ENCODE peak calls at places on chromosomes 3 and 15, in four cellular contexts. Q is heart right ventricle; T is NCI-H1105; K is activated CD8-positive, alpha-beta memory T cell treated with anti-CD3 and anti-CD28 coated beads, Interleukin-2, amount 50 U/mL, for 4 hours. M is an unnamed sample.

GRCh38 chr3:13110678-13111116 is 37.5 kb upstream of the IQSEC1 start:
- DNase-seq in T (no peak), K (no peak), Q (no peak), M (peak)

GRCh38 chr3:159803444-159803843 is 185.2 kb upstream of the IL12A start:
- DNase-seq in Q (no peak), K (no peak), T (no peak), M (no peak)

GRCh38 chr3:116863842-116864626 is 154.5 kb downstream of the TUSC7 start:
- DNase-seq in K (no peak), T (peak), Q (no peak), M (no peak)

GRCh38 chr3:2993719-2994118 is 116.5 kb downstream of the IL5RA start:
- DNase-seq in T (no peak), Q (no peak), K (no peak), M (no peak)

GRCh38 chr3:113096158-113096893 is 105.5 kb downstream of the GTPBP8 start:
- DNase-seq in T (no peak), Q (no peak), K (no peak), M (no peak)

GRCh38 chr3:121995190-121996137 is 26.6 kb downstream of the ILDR1 start:
- DNase-seq in T (peak), K (peak), Q (peak), M (peak)

GRCh38 chr15:58252586-58253323 is 114.6 kb downstream of the AQP9 start:
- DNase-seq in K (no peak), T (no peak), Q (no peak), M (no peak)

GRCh38 chr3:53255360-53255774 is 455 bp downstream of the TKT start:
- DNase-seq in Q (peak), T (no peak), K (peak), M (no peak)

GRCh38 chr15:95286911-95287769 is 1043.4 kb upstream of the NR2F2 start:
- DNase-seq in T (no peak), Q (no peak), K (no peak), M (no peak)

GRCh38 chr15:77209221-77209620 is 138.3 kb upstream of the TSPAN3 start:
- DNase-seq in T (no peak), Q (no peak), K (no peak), M (no peak)

GRCh38 chr3:130543322-130543721 is 26.3 kb downstream of the COL6A6 start:
- DNase-seq in T (no peak), Q (no peak), K (no peak), M (no peak)

GRCh38 chr3:153028336-153028735 is 133.7 kb upstream of the RAP2B start:
- DNase-seq in Q (no peak), T (no peak), K (no peak), M (no peak)

GRCh38 chr15:41971893-41972340 is 440 bp downstream of the EHD4 start:
- DNase-seq in T (peak), K (no peak), Q (no peak), M (no peak)

GRCh38 chr3:60779637-60780036 is 471.6 kb downstream of the FHIT start:
- DNase-seq in Q (no peak), K (no peak), T (no peak), M (no peak)